ENCODE peak calls at places on chromosomes 11 and 22, in eight cellular contexts. D, X, K, H, S, L, N and Z are unnamed samples.

GRCh38 chr11:77503006-77503405 is 29.1 kb upstream of the PAK1 start:
- DNase-seq in X (no peak), D (no peak), K (no peak), N (no peak), L (peak), S (no peak), H (no peak), Z (no peak)

GRCh38 chr22:22064580-22064979 is 82.0 kb upstream of the TOP3B start:
- DNase-seq in H (no peak), D (no peak), L (no peak), N (no peak), S (no peak), K (no peak), X (no peak), Z (no peak)

GRCh38 chr11:94706211-94706610 is 61.9 kb upstream of the AMOTL1 start:
- DNase-seq in D (peak), S (no peak), X (no peak), K (no peak), N (no peak), L (no peak), H (no peak), Z (no peak)

GRCh38 chr22:32864596-32864995 is 63.1 kb downstream of the TIMP3 start:
- DNase-seq in H (no peak), N (no peak), K (no peak), S (no peak), X (no peak), L (no peak), D (no peak), Z (no peak)

GRCh38 chr11:67501854-67502253 is 3.3 kb downstream of the PITPNM1 start:
- DNase-seq in L (no peak), X (no peak), K (no peak), D (no peak), S (no peak), N (peak), H (no peak), Z (no peak)

GRCh38 chr11:44556735-44557409 is 8.6 kb upstream of the CD82 start:
- DNase-seq in N (no peak), S (peak), L (peak), K (no peak), D (no peak), H (peak), X (peak), Z (peak)

GRCh38 chr11:124961972-124962609 is 8.1 kb downstream of the CCDC15 start:
- DNase-seq in S (no peak), H (no peak), K (no peak), N (no peak), X (no peak), L (peak), D (no peak), Z (no peak)

GRCh38 chr22:37409557-37409956 is 17.7 kb downstream of the ELFN2 start:
- DNase-seq in L (no peak), D (no peak), X (no peak), S (no peak), H (peak), N (peak), K (no peak), Z (no peak)

GRCh38 chr22:26124991-26125725 is 44.1 kb upstream of the SEZ6L start:
- DNase-seq in H (no peak), N (no peak), K (no peak), D (no peak), L (no peak), X (no peak), S (no peak), Z (no peak)

GRCh38 chr22:22590136-22590891 is 31.2 kb upstream of the PRAME start:
- DNase-seq in N (no peak), L (no peak), S (no peak), H (no peak), D (no peak), K (no peak), X (no peak), Z (no peak)

GRCh38 chr22:49827307-49827852 is 293 bp downstream of the BRD1 start:
- DNase-seq in D (no peak), S (no peak), H (no peak), L (no peak), K (no peak), N (no peak), X (no peak), Z (no peak)

GRCh38 chr22:30190619-30191018 is 55.9 kb downstream of the LIF start:
- DNase-seq in N (no peak), S (no peak), X (no peak), K (no peak), L (no peak), D (no peak), H (no peak), Z (no peak)

GRCh38 chr11:69984457-69985261 is 93.5 kb upstream of the ANO1 start:
- DNase-seq in H (no peak), D (no peak), L (no peak), K (peak), X (no peak), N (no peak), S (no peak), Z (peak)

GRCh38 chr11:86360775-86361395 is 13.8 kb upstream of the CCDC81 start:
- DNase-seq in N (no peak), H (no peak), D (no peak), L (peak), X (no peak), S (no peak), K (no peak), Z (no peak)
- TF ChIP-seq CTCF in N (no peak), H (no peak), D (peak), L (peak), X (no peak), S (no peak), K (no peak), Z (no peak)

DNA sequence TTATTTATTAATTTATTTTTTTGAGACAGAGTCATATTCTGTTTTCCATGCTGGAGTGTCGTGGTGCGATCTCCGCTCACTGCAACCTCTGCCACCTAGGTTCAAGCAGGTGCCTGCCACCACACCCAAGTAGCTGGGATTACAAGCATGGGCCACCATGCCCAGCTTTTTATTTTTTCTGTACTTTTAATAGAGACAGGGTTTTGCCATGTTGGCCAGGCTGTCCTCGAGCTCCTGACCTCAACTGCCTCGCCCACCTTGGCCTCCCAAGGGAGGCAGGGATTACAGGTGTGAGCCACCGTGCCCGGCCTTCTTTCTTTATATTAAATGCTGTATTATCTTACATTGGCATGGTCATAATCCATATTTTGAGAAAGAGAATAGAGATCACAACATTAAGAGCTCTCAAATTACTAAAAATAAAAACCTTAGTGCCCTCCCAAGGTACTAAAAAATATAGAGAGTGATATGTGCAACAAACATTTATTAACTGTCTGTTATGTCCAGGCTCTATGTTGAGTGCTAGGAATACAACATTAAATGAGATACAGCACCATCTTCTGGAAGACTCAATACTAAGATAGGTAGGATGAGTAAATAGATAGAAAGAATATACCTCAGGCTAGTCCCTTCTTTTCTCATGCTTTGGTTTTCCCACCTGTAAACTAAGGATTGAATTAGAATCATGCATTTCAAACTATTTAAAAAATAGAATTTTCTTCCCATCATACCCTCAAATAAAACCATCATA is 84.1 kb downstream of the BBOX1 start:
- DNase-seq in X (no peak), N (no peak), D (no peak), H (no peak), K (no peak), L (peak), S (no peak), Z (no peak)
- TF ChIP-seq CTCF in X (no peak), N (no peak), D (peak), H (no peak), K (no peak), L (peak), S (no peak), Z (no peak)

DNA sequence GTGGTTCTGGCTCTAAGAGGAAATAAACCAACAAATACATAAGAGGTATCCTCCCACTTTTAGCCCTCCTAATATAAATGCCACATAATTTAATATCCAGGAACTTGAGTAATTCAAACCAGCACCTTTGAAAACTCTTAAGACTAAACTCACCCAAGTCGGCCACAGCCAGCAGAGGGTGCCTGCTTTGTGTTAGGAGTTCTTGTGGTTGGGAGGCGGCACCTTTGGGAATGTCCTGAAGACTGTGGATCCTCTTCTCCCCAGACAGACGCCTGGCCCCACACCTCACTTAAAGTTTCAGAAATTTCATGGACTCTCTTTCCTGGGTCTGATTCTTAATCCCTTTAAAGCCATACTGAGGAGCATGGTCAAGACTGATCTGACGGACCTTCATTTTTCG is 169.0 kb downstream of the TBC1D22A start:
- DNase-seq in X (no peak), D (no peak), H (no peak), S (no peak), N (no peak), L (peak), K (no peak), Z (no peak)
- TF ChIP-seq CTCF in X (no peak), D (peak), H (no peak), S (no peak), N (no peak), L (peak), K (no peak), Z (no peak)

GRCh38 chr22:29061773-29062172 is at the start of gene C22orf31:
- DNase-seq in N (no peak), K (no peak), S (no peak), L (no peak), X (no peak), H (no peak), D (no peak), Z (no peak)

GRCh38 chr22:29062286-29062949 is 787 bp upstream of the C22orf31 start:
- DNase-seq in N (no peak), K (no peak), S (no peak), L (peak), H (no peak), D (no peak), X (no peak), Z (no peak)

GRCh38 chr22:29060931-29061330 is 700 bp downstream of the C22orf31 start:
- DNase-seq in H (no peak), L (no peak), D (no peak), S (no peak), N (no peak), K (no peak), X (no peak), Z (no peak)

GRCh38 chr22:29056472-29056871 is 5.2 kb downstream of the C22orf31 start:
- DNase-seq in X (no peak), K (no peak), L (no peak), H (no peak), N (no peak), D (no peak), S (no peak), Z (no peak)

GRCh38 chr22:29060251-29060650 is 1.4 kb downstream of the C22orf31 start:
- DNase-seq in K (no peak), H (no peak), S (no peak), N (no peak), D (no peak), L (no peak), X (no peak), Z (no peak)
- TF ChIP-seq CTCF in K (no peak), H (no peak), S (no peak), N (no peak), D (no peak), L (no peak), X (no peak), Z (no peak)